ENCODE peak calls at places on chromosomes 7 and 10, in nine cellular contexts. One of them, this sample, is unnamed.

GRCh38 chr10:75408512-75408881 is 6.9 kb upstream of the ZNF503 start:
- DNase-seq in CD4-positive, alpha-beta T cell: no peak
- DNase-seq in psoas muscle: peak
- DNase-seq in ovary: peak
- DNase-seq in RWPE1: no peak
- DNase-seq in upper lobe of right lung: peak
- DNase-seq in upper lobe of left lung: peak
- DNase-seq in endothelial cell: no peak
- DNase-seq in tibial nerve: no peak
- DNase-seq in this sample: no peak

GRCh38 chr7:20238754-20239324 is 21.7 kb upstream of the MACC1 start:
- DNase-seq in CD4-positive, alpha-beta T cell: no peak
- DNase-seq in psoas muscle: no peak
- DNase-seq in ovary: no peak
- DNase-seq in RWPE1: no peak
- DNase-seq in upper lobe of right lung: peak
- DNase-seq in upper lobe of left lung: peak
- DNase-seq in endothelial cell: no peak
- DNase-seq in tibial nerve: no peak
- DNase-seq in this sample: no peak

GRCh38 chr10:107148906-107149305 is 15.6 kb downstream of the SORCS1 start:
- DNase-seq in CD4-positive, alpha-beta T cell: no peak
- DNase-seq in psoas muscle: no peak
- DNase-seq in ovary: no peak
- DNase-seq in RWPE1: no peak
- DNase-seq in upper lobe of right lung: no peak
- DNase-seq in upper lobe of left lung: no peak
- DNase-seq in endothelial cell: no peak
- DNase-seq in tibial nerve: no peak
- DNase-seq in this sample: no peak

GRCh38 chr7:326273-326672 is 36.3 kb downstream of the FOXL3 start:
- DNase-seq in CD4-positive, alpha-beta T cell: no peak
- DNase-seq in psoas muscle: no peak
- DNase-seq in ovary: no peak
- DNase-seq in RWPE1: no peak
- DNase-seq in upper lobe of right lung: no peak
- DNase-seq in upper lobe of left lung: no peak
- DNase-seq in endothelial cell: no peak
- DNase-seq in tibial nerve: no peak
- DNase-seq in this sample: no peak

GRCh38 chr7:15937571-15937970 is 251.1 kb upstream of the MEOX2 start:
- DNase-seq in CD4-positive, alpha-beta T cell: no peak
- DNase-seq in psoas muscle: no peak
- DNase-seq in ovary: no peak
- DNase-seq in RWPE1: no peak
- DNase-seq in upper lobe of right lung: no peak
- DNase-seq in upper lobe of left lung: no peak
- DNase-seq in endothelial cell: no peak
- DNase-seq in tibial nerve: no peak
- DNase-seq in this sample: no peak

GRCh38 chr7:52184006-52184703 is 851.3 kb upstream of the POM121L12 start:
- DNase-seq in CD4-positive, alpha-beta T cell: no peak
- DNase-seq in psoas muscle: no peak
- DNase-seq in ovary: no peak
- DNase-seq in RWPE1: no peak
- DNase-seq in upper lobe of right lung: no peak
- DNase-seq in upper lobe of left lung: no peak
- DNase-seq in endothelial cell: no peak
- DNase-seq in tibial nerve: no peak
- DNase-seq in this sample: no peak

GRCh38 chr7:93327006-93327633 is 95.0 kb downstream of the VPS50 start:
- DNase-seq in CD4-positive, alpha-beta T cell: no peak
- DNase-seq in psoas muscle: no peak
- DNase-seq in ovary: no peak
- DNase-seq in RWPE1: peak
- DNase-seq in upper lobe of right lung: no peak
- DNase-seq in upper lobe of left lung: no peak
- DNase-seq in endothelial cell: no peak
- DNase-seq in tibial nerve: no peak
- DNase-seq in this sample: no peak

GRCh38 chr10:7230956-7231355 is 179.9 kb downstream of the SFMBT2 start:
- DNase-seq in CD4-positive, alpha-beta T cell: no peak
- DNase-seq in psoas muscle: no peak
- DNase-seq in ovary: no peak
- DNase-seq in RWPE1: no peak
- DNase-seq in upper lobe of right lung: no peak
- DNase-seq in upper lobe of left lung: no peak
- DNase-seq in endothelial cell: no peak
- DNase-seq in tibial nerve: no peak
- DNase-seq in this sample: no peak

GRCh38 chr10:6228647-6229046 is 25.9 kb downstream of the PFKFB3 start:
- DNase-seq in CD4-positive, alpha-beta T cell: no peak
- DNase-seq in psoas muscle: no peak
- DNase-seq in ovary: no peak
- DNase-seq in RWPE1: no peak
- DNase-seq in upper lobe of right lung: no peak
- DNase-seq in upper lobe of left lung: no peak
- DNase-seq in endothelial cell: no peak
- DNase-seq in tibial nerve: no peak
- DNase-seq in this sample: no peak

GRCh38 chr7:79096361-79096805 is 357.1 kb downstream of the MAGI2 start:
- DNase-seq in CD4-positive, alpha-beta T cell: no peak
- DNase-seq in psoas muscle: no peak
- DNase-seq in ovary: no peak
- DNase-seq in RWPE1: no peak
- DNase-seq in upper lobe of right lung: no peak
- DNase-seq in upper lobe of left lung: no peak
- DNase-seq in endothelial cell: no peak
- DNase-seq in tibial nerve: no peak
- DNase-seq in this sample: no peak

GRCh38 chr7:41942468-41943097 is 239.7 kb upstream of the INHBA start:
- DNase-seq in CD4-positive, alpha-beta T cell: no peak
- DNase-seq in psoas muscle: no peak
- DNase-seq in ovary: peak
- DNase-seq in RWPE1: no peak
- DNase-seq in upper lobe of right lung: no peak
- DNase-seq in upper lobe of left lung: no peak
- DNase-seq in endothelial cell: no peak
- DNase-seq in tibial nerve: no peak
- DNase-seq in this sample: no peak

GRCh38 chr7:107631588-107631987 is 29.0 kb upstream of the SLC26A4 start:
- DNase-seq in CD4-positive, alpha-beta T cell: no peak
- DNase-seq in psoas muscle: no peak
- DNase-seq in ovary: no peak
- DNase-seq in RWPE1: no peak
- DNase-seq in upper lobe of right lung: no peak
- DNase-seq in upper lobe of left lung: no peak
- DNase-seq in endothelial cell: no peak
- DNase-seq in tibial nerve: no peak
- DNase-seq in this sample: no peak

GRCh38 chr7:102279537-102280400 is 6.9 kb upstream of the SH2B2 start:
- DNase-seq in CD4-positive, alpha-beta T cell: peak
- DNase-seq in psoas muscle: no peak
- DNase-seq in ovary: peak
- DNase-seq in RWPE1: peak
- DNase-seq in upper lobe of right lung: peak
- DNase-seq in upper lobe of left lung: peak
- DNase-seq in endothelial cell: peak
- DNase-seq in tibial nerve: no peak
- DNase-seq in this sample: no peak

GRCh38 chr7:136911362-136911761 is 42.9 kb downstream of the CHRM2 start:
- DNase-seq in CD4-positive, alpha-beta T cell: no peak
- DNase-seq in psoas muscle: no peak
- DNase-seq in ovary: no peak
- DNase-seq in RWPE1: no peak
- DNase-seq in upper lobe of right lung: no peak
- DNase-seq in upper lobe of left lung: no peak
- DNase-seq in endothelial cell: no peak
- DNase-seq in tibial nerve: no peak
- DNase-seq in this sample: no peak

GRCh38 chr10:89301721-89302445 is at the start of gene IFIT2:
- DNase-seq in CD4-positive, alpha-beta T cell: peak
- DNase-seq in psoas muscle: no peak
- DNase-seq in ovary: no peak
- DNase-seq in RWPE1: peak
- DNase-seq in upper lobe of right lung: no peak
- DNase-seq in upper lobe of left lung: peak
- DNase-seq in endothelial cell: no peak
- DNase-seq in tibial nerve: no peak
- DNase-seq in this sample: no peak

GRCh38 chr10:68461032-68461431 is 10.7 kb downstream of the DNA2 start:
- DNase-seq in CD4-positive, alpha-beta T cell: no peak
- DNase-seq in psoas muscle: no peak
- DNase-seq in ovary: no peak
- DNase-seq in RWPE1: no peak
- DNase-seq in upper lobe of right lung: no peak
- DNase-seq in upper lobe of left lung: no peak
- DNase-seq in endothelial cell: no peak
- DNase-seq in tibial nerve: no peak
- DNase-seq in this sample: no peak

GRCh38 chr7:139557857-139558581 is 34.5 kb downstream of the CLEC2L start:
- DNase-seq in CD4-positive, alpha-beta T cell: no peak
- DNase-seq in psoas muscle: no peak
- DNase-seq in ovary: no peak
- DNase-seq in RWPE1: no peak
- DNase-seq in upper lobe of right lung: no peak
- DNase-seq in upper lobe of left lung: no peak
- DNase-seq in endothelial cell: no peak
- DNase-seq in tibial nerve: no peak
- DNase-seq in this sample: no peak
- TF ChIP-seq CTCF in CD4-positive, alpha-beta T cell: no peak
- TF ChIP-seq CTCF in psoas muscle: no peak
- TF ChIP-seq CTCF in ovary: no peak
- TF ChIP-seq CTCF in RWPE1: no peak
- TF ChIP-seq CTCF in upper lobe of right lung: no peak
- TF ChIP-seq CTCF in upper lobe of left lung: no peak
- TF ChIP-seq CTCF in endothelial cell: no peak
- TF ChIP-seq CTCF in tibial nerve: no peak
- TF ChIP-seq CTCF in this sample: no peak

DNA sequence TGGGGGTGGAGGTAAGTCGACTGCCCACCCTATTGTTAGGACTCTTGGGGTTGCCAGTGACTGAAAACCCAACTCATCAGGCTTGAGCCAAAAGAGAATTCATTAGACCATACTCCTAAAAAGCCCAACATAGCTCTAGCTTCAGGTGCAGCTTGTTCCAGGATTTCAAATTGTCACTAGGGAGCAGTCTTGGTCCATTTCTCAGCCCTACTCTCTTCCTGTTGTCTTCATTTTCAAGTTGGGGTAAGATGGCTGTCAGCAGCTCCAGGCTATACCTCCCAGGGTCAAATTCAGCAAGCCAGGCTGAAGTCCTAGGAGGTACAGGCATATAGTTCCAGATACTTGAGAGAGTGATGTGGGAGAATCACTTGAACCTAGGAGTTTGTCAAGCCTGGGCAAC is 14.9 kb upstream of the COL13A1 start:
- DNase-seq in CD4-positive, alpha-beta T cell: no peak
- DNase-seq in psoas muscle: no peak
- DNase-seq in ovary: no peak
- DNase-seq in RWPE1: no peak
- DNase-seq in upper lobe of right lung: no peak
- DNase-seq in upper lobe of left lung: no peak
- DNase-seq in endothelial cell: peak
- DNase-seq in tibial nerve: no peak
- DNase-seq in this sample: no peak
- TF ChIP-seq CTCF in CD4-positive, alpha-beta T cell: no peak
- TF ChIP-seq CTCF in psoas muscle: peak
- TF ChIP-seq CTCF in ovary: no peak
- TF ChIP-seq CTCF in RWPE1: no peak
- TF ChIP-seq CTCF in upper lobe of right lung: peak
- TF ChIP-seq CTCF in upper lobe of left lung: no peak
- TF ChIP-seq CTCF in endothelial cell: no peak
- TF ChIP-seq CTCF in tibial nerve: no peak
- TF ChIP-seq CTCF in this sample: no peak

DNA sequence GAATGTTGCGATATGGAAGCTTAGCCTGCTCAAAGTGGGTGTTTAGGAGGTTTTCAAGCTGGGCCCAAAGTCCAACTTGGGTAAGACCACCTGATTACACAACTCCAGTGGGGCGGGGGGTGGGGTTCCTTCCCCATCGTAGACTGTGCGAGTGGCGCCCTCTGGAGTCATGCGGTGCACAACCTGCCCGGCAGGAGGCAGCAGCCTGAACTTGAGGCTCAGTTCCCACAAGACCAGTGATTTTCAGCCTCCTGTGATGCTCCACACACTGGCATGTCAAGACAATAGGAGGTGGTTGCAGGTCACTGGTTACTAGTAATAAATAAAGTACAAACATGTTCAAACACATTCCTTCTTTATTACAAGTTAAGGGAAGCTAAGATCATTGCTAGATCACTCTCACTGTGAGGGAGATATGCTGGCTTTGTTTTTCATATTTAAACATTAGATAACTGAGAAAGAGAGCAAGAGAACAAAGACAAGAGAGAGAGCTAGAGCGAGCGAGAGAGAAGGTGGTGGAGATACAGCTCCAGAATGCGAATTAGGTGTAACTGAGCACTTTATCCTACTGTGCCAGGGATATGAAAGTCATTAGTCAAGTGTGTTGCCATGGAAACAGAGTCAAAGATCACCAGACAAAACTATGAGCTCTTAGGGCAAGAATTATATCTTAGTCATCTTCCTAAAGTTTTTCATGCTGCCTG is 97.4 kb upstream of the BMPER start:
- DNase-seq in CD4-positive, alpha-beta T cell: no peak
- DNase-seq in psoas muscle: no peak
- DNase-seq in ovary: peak
- DNase-seq in RWPE1: peak
- DNase-seq in upper lobe of right lung: no peak
- DNase-seq in upper lobe of left lung: no peak
- DNase-seq in endothelial cell: peak
- DNase-seq in tibial nerve: no peak
- DNase-seq in this sample: no peak
- TF ChIP-seq CTCF in CD4-positive, alpha-beta T cell: no peak
- TF ChIP-seq CTCF in psoas muscle: no peak
- TF ChIP-seq CTCF in ovary: no peak
- TF ChIP-seq CTCF in RWPE1: peak
- TF ChIP-seq CTCF in upper lobe of right lung: no peak
- TF ChIP-seq CTCF in upper lobe of left lung: no peak
- TF ChIP-seq CTCF in endothelial cell: peak
- TF ChIP-seq CTCF in tibial nerve: no peak
- TF ChIP-seq CTCF in this sample: no peak

DNA sequence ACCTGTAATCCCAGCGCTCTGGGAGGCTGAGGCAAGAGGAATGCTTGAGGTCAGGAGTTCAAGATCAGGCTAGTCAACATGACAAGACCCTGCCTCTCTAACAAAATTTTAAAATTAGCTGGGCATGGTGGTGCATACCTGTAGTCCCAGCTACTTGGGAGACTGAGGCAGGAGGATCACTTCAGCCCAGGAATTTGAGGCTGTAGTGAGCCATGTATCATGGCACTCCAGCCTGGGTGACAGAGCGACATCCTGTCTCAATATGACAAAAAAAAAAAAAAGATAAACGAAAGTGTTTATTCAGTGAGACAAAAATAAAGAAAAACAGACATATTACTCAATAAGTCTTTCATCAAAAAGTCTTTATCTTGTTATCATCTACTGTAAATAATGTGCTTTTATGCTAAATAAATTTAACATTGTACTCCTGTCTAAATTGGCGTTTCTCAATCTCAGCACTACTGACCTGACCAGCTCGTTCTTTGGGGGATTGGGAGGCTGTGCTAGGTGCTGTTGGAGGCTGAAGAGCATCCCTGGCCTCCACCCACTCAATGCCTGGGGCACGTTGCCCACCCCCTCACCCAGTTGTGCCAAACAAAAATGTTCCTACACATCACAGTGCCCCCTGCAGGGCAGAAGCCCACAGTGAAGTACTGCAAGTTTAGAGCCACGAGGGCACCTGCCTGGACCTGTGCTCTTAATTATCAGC is 57.7 kb downstream of the NCAPG2 start:
- DNase-seq in CD4-positive, alpha-beta T cell: no peak
- DNase-seq in psoas muscle: no peak
- DNase-seq in ovary: no peak
- DNase-seq in RWPE1: no peak
- DNase-seq in upper lobe of right lung: no peak
- DNase-seq in upper lobe of left lung: no peak
- DNase-seq in endothelial cell: peak
- DNase-seq in tibial nerve: no peak
- DNase-seq in this sample: no peak
- TF ChIP-seq CTCF in CD4-positive, alpha-beta T cell: peak
- TF ChIP-seq CTCF in psoas muscle: peak
- TF ChIP-seq CTCF in ovary: no peak
- TF ChIP-seq CTCF in RWPE1: peak
- TF ChIP-seq CTCF in upper lobe of right lung: peak
- TF ChIP-seq CTCF in upper lobe of left lung: no peak
- TF ChIP-seq CTCF in endothelial cell: peak
- TF ChIP-seq CTCF in tibial nerve: no peak
- TF ChIP-seq CTCF in this sample: no peak